ENCODE peak calls at places on chromosomes 4 and X, in eight cellular contexts. Y, D, I, B, U, G, H and J are unnamed samples.

GRCh38 chr4:54062392-54062791 is 2.0 kb downstream of the CHIC2 start:
- DNase-seq in U (no peak), G (no peak), I (no peak), B (no peak), D (no peak), H (no peak), Y (no peak), J (no peak)

GRCh38 chr4:1975391-1975801 is 33.4 kb downstream of the NELFA start:
- DNase-seq in G (no peak), Y (no peak), D (no peak), B (no peak), H (no peak), I (no peak), U (no peak), J (no peak)

GRCh38 chr4:75995727-75996126 is 5.0 kb upstream of the SDAD1 start:
- DNase-seq in B (no peak), Y (no peak), G (peak; percentile 55), H (no peak), I (no peak), U (peak; percentile 38), D (peak; percentile 34), J (peak; percentile 49)

GRCh38 chr4:182736207-182736606 is 181.0 kb downstream of the DCTD start:
- DNase-seq in G (no peak), Y (no peak), U (no peak), I (no peak), D (no peak), B (no peak), H (no peak), J (no peak)

GRCh38 chrX:139559383-139560042 is 29.0 kb downstream of the F9 start:
- DNase-seq in U (peak; percentile 71), D (peak; percentile 30), I (peak; percentile 46), G (peak; percentile 20), H (no peak), Y (no peak), B (no peak), J (no peak)

GRCh38 chr4:53899544-53900274 is 164.7 kb downstream of the CHIC2 start:
- DNase-seq in H (no peak), B (no peak), Y (no peak), D (no peak), U (no peak), G (no peak), I (no peak), J (no peak)

GRCh38 chrX:24842486-24842885 is 148.8 kb downstream of the POLA1 start:
- DNase-seq in U (no peak), D (no peak), Y (no peak), H (no peak), G (no peak), B (no peak), I (no peak), J (no peak)

GRCh38 chr4:189659302-189659701 is 281.4 kb upstream of the FRG1 start:
- DNase-seq in H (no peak), U (no peak), G (no peak), I (no peak), Y (no peak), B (no peak), D (no peak), J (no peak)

GRCh38 chr4:106659386-106659785 is 290.8 kb upstream of the GIMD1 start:
- DNase-seq in Y (no peak), D (no peak), B (no peak), H (no peak), I (no peak), U (no peak), G (no peak), J (no peak)

GRCh38 chr4:33467291-33467690 is 2747.1 kb downstream of the PCDH7 start:
- DNase-seq in D (no peak), Y (no peak), U (peak; percentile 40), G (no peak), H (no peak), B (no peak), I (no peak), J (no peak)

GRCh38 chrX:120690344-120690743 is 60.5 kb upstream of the C1GALT1C1 start:
- DNase-seq in H (no peak), U (no peak), G (no peak), D (no peak), Y (no peak), I (no peak), B (no peak), J (no peak)

GRCh38 chr4:88705805-88706518 is 8.3 kb upstream of the NAP1L5 start:
- DNase-seq in H (no peak), I (no peak), D (no peak), G (no peak), U (peak; percentile 59), B (no peak), Y (no peak), J (no peak)

GRCh38 chr4:77505275-77505957 is 100.2 kb upstream of the CXCL13 start:
- DNase-seq in B (no peak), Y (no peak), H (no peak), G (no peak), U (no peak), D (no peak), I (no peak), J (no peak)

GRCh38 chr4:26323807-26324206 is 3.0 kb downstream of the RBPJ start:
- DNase-seq in D (no peak), B (no peak), Y (no peak), I (no peak), H (no peak), G (no peak), U (no peak), J (no peak)

GRCh38 chrX:33273521-33273920 is 62.2 kb upstream of the DMD start:
- DNase-seq in I (no peak), U (no peak), G (no peak), B (no peak), D (no peak), H (no peak), Y (no peak), J (no peak)

GRCh38 chr4:5747746-5748365 is 36.9 kb downstream of the EVC start:
- DNase-seq in G (peak; percentile 93), D (no peak), U (peak; percentile 93), Y (no peak), B (no peak), H (no peak), I (no peak), J (no peak)

GRCh38 chr4:108204518-108204917 is 35.8 kb upstream of the LEF1 start:
- DNase-seq in D (no peak), I (no peak), U (peak; percentile 15), H (no peak), B (no peak), G (no peak), Y (no peak), J (no peak)

GRCh38 chrX:75522565-75523411 is at the start of gene ZDHHC15:
- DNase-seq in B (peak; percentile 12), G (peak; percentile 41), H (no peak), D (peak; percentile 6), U (peak; percentile 4), Y (peak; percentile 11), I (peak; percentile 21), J (peak; percentile 53)

GRCh38 chr4:101981756-101982155 is 191.2 kb downstream of the BANK1 start:
- DNase-seq in H (no peak), B (no peak), U (no peak), G (peak; percentile 14), D (no peak), Y (no peak), I (peak; percentile 75), J (no peak)

GRCh38 chr4:47349323-47349722 is 114.2 kb downstream of the COMMD8 start:
- DNase-seq in D (no peak), I (no peak), U (peak; percentile 92), H (no peak), Y (no peak), G (peak; percentile 67), B (no peak), J (no peak)

GRCh38 chrX:8304668-8305067 is 133.6 kb upstream of the VCX2 start:
- DNase-seq in U (no peak), I (no peak), G (no peak), H (no peak), D (no peak), B (no peak), Y (no peak), J (no peak)